ENCODE peak calls at places on chromosome 3, in ten cellular contexts. X, L, I, T, Y, V, D, U, N and R are unnamed samples.

GRCh38 chr3:171103185-171103584 is 76.7 kb upstream of the SLC2A2 start:
- DNase-seq in X (no peak), L (no peak), I (no peak), T (no peak), Y (no peak), V (no peak), D (no peak), U (no peak), N (no peak), R (no peak)

GRCh38 chr3:13475871-13476590 is 4.1 kb upstream of the HDAC11 start:
- DNase-seq in X (no peak), L (no peak), I (no peak), T (no peak), Y (no peak), V (no peak), D (no peak), U (no peak), N (no peak), R (no peak)

GRCh38 chr3:27221264-27221932 is 147.8 kb downstream of the NEK10 start:
- DNase-seq in X (no peak), L (no peak), I (no peak), T (no peak), Y (no peak), V (no peak), D (no peak), U (no peak), N (no peak), R (no peak)

GRCh38 chr3:170690133-170690981 is 104.5 kb upstream of the SLC7A14 start:
- DNase-seq in X (peak), L (peak), I (peak), T (peak), Y (peak), V (peak), D (peak), U (no peak), N (peak), R (peak)

GRCh38 chr3:140546649-140547048 is 131.2 kb upstream of the TRIM42 start:
- DNase-seq in X (no peak), L (no peak), I (no peak), T (no peak), Y (no peak), V (peak), D (no peak), U (no peak), N (no peak), R (no peak)

GRCh38 chr3:33141006-33141405 is 27.2 kb downstream of the CRTAP start:
- DNase-seq in X (no peak), L (no peak), I (no peak), T (no peak), Y (no peak), V (no peak), D (no peak), U (no peak), N (no peak), R (no peak)

GRCh38 chr3:133268772-133269171 is 131.1 kb upstream of the BFSP2 start:
- DNase-seq in X (no peak), L (no peak), I (no peak), T (no peak), Y (no peak), V (peak), D (no peak), U (no peak), N (no peak), R (no peak)

GRCh38 chr3:119579366-119580147 is at the start of gene ADPRH:
- DNase-seq in X (peak), L (peak), I (peak), T (peak), Y (peak), V (no peak), D (peak), U (peak), N (peak), R (peak)

GRCh38 chr3:184357248-184358139 is 3.9 kb downstream of the CLCN2 start:
- DNase-seq in X (no peak), L (no peak), I (no peak), T (no peak), Y (no peak), V (no peak), D (no peak), U (no peak), N (no peak), R (no peak)

GRCh38 chr3:38334656-38335055 is 11.9 kb upstream of the XYLB start:
- DNase-seq in X (peak), L (peak), I (peak), T (no peak), Y (no peak), V (no peak), D (no peak), U (peak), N (peak), R (no peak)

GRCh38 chr3:98039322-98040024 is 4.4 kb upstream of the GABRR3 start:
- DNase-seq in X (peak), L (peak), I (peak), T (peak), Y (peak), V (peak), D (peak), U (peak), N (peak), R (peak)

GRCh38 chr3:82643948-82644347 is 882.5 kb upstream of the GBE1 start:
- DNase-seq in X (no peak), L (peak), I (no peak), T (peak), Y (no peak), V (no peak), D (peak), U (no peak), N (no peak), R (no peak)

GRCh38 chr3:5317572-5317971 is 130.1 kb downstream of the EDEM1 start:
- DNase-seq in X (no peak), L (no peak), I (peak), T (no peak), Y (no peak), V (no peak), D (no peak), U (peak), N (no peak), R (no peak)

GRCh38 chr3:15858547-15859506 is 61.0 kb upstream of the ANKRD28 start:
- DNase-seq in X (peak), L (peak), I (no peak), T (peak), Y (peak), V (peak), D (peak), U (no peak), N (peak), R (peak)

GRCh38 chr3:148816971-148817519 is 10.6 kb upstream of the CPB1 start:
- DNase-seq in X (no peak), L (no peak), I (no peak), T (no peak), Y (no peak), V (peak), D (no peak), U (no peak), N (no peak), R (no peak)

GRCh38 chr3:59313365-59313764 is 263.5 kb upstream of the CFAP20DC start:
- DNase-seq in X (peak), L (peak), I (peak), T (no peak), Y (peak), V (no peak), D (peak), U (no peak), N (peak), R (peak)

GRCh38 chr3:8817486-8817885 is 48.1 kb upstream of the OXTR start:
- DNase-seq in X (peak), L (no peak), I (no peak), T (no peak), Y (no peak), V (no peak), D (no peak), U (no peak), N (no peak), R (no peak)

GRCh38 chr3:15497984-15498383 is 23.5 kb downstream of the COLQ start:
- DNase-seq in X (no peak), L (no peak), I (no peak), T (no peak), Y (no peak), V (no peak), D (no peak), U (no peak), N (no peak), R (no peak)

GRCh38 chr3:83934208-83935150 is 1024.3 kb upstream of the CADM2 start:
- DNase-seq in X (peak), L (no peak), I (no peak), T (no peak), Y (no peak), V (peak), D (peak), U (no peak), N (no peak), R (no peak)

GRCh38 chr3:72574144-72574543 is 274.1 kb downstream of the SHQ1 start:
- DNase-seq in X (no peak), L (no peak), I (no peak), T (no peak), Y (no peak), V (no peak), D (no peak), U (no peak), N (no peak), R (no peak)

GRCh38 chr3:88151358-88151757 is 1.6 kb downstream of the C3orf38 start:
- DNase-seq in X (no peak), L (peak), I (no peak), T (no peak), Y (peak), V (no peak), D (peak), U (no peak), N (peak), R (no peak)

GRCh38 chr3:17091895-17092294 is 207.1 kb downstream of the PLCL2 start:
- DNase-seq in X (no peak), L (peak), I (peak), T (no peak), Y (no peak), V (no peak), D (no peak), U (no peak), N (peak), R (no peak)